ENCODE peak calls at places on chromosomes 4 and X, in ten cellular contexts. R is spleen; P is CD4-positive, CD25-positive, alpha-beta regulatory T cell; K is hepatocyte; M is body of pancreas; V is effector memory CD4-positive, alpha-beta T cell; H is ovary; O is endothelial cell of umbilical vein; W is sigmoid colon; Q is GM23248. U is an unnamed sample. For H3K4me1 and H3K27me3, the result is how much of the 10 kb centered on the place peaks cover.

GRCh38 chr4:101141855-101142254 is 205.5 kb downstream of the PPP3CA start:
- DNase-seq in R (no peak), P (no peak), K (no peak), M (no peak), V (no peak), H (no peak), O (no peak), W (no peak), Q (no peak), U (no peak)

GRCh38 chr4:153651961-153652784 is 31.9 kb upstream of the TLR2 start:
- DNase-seq in R (no peak), P (no peak), K (no peak), M (peak), V (no peak), H (no peak), O (no peak), W (no peak), Q (peak), U (no peak)

GRCh38 chrX:21926527-21927278 is 13.8 kb upstream of the SMS start:
- DNase-seq in R (no peak), P (no peak), K (peak), M (no peak), V (no peak), H (no peak), O (peak), W (no peak), Q (peak), U (peak)

GRCh38 chr4:99852199-99852718 is 35.6 kb downstream of the DAPP1 start:
- DNase-seq in R (no peak), P (no peak), K (no peak), M (no peak), V (no peak), H (no peak), O (no peak), W (no peak), Q (no peak), U (no peak)

GRCh38 chrX:30309139-30309571 is at the start of gene NR0B1:
- DNase-seq in R (peak), P (no peak), K (peak), M (peak), V (no peak), H (peak), O (no peak), W (no peak), Q (peak), U (no peak)

GRCh38 chr4:7198440-7199128 is 6.2 kb downstream of the SORCS2 start:
- DNase-seq in R (peak), P (no peak), K (no peak), M (no peak), V (no peak), H (no peak), O (no peak), W (peak), Q (no peak), U (no peak)

GRCh38 chr4:78720151-78720726 is 55.9 kb upstream of the BMP2K start:
- DNase-seq in R (peak), P (no peak), K (no peak), M (no peak), V (no peak), H (no peak), O (no peak), W (no peak), Q (no peak), U (no peak)

GRCh38 chr4:186931519-186931918 is 207.9 kb upstream of the FAT1 start:
- DNase-seq in R (no peak), P (no peak), K (no peak), M (no peak), V (no peak), H (no peak), O (no peak), W (no peak), Q (peak), U (peak)

GRCh38 chrX:11329016-11329415 is 35.8 kb downstream of the AMELX start:
- DNase-seq in R (no peak), P (no peak), K (no peak), M (no peak), V (no peak), H (no peak), O (peak), W (no peak), Q (peak), U (peak)

GRCh38 chr4:25927361-25928040 is 13.5 kb downstream of the SMIM20 start:
- DNase-seq in R (no peak), P (no peak), K (no peak), M (no peak), V (no peak), H (no peak), O (no peak), W (no peak), Q (no peak), U (no peak)

GRCh38 chr4:90769251-90769650 is 642.1 kb downstream of the CCSER1 start:
- DNase-seq in R (no peak), P (no peak), K (peak), M (no peak), V (no peak), H (no peak), O (no peak), W (no peak), Q (no peak), U (no peak)

GRCh38 chr4:23097251-23097650 is 404.5 kb downstream of the GBA3 start:
- DNase-seq in R (no peak), P (no peak), K (no peak), M (no peak), V (no peak), H (no peak), O (no peak), W (no peak), Q (peak), U (peak)

GRCh38 chr4:10032625-10033024 is 11.3 kb upstream of the SLC2A9 start:
- DNase-seq in R (no peak), P (no peak), K (no peak), M (peak), V (no peak), H (no peak), O (no peak), W (no peak), Q (peak), U (peak)

GRCh38 chr4:65344278-65344825 is 325.9 kb downstream of the EPHA5 start:
- DNase-seq in R (no peak), P (no peak), K (no peak), M (no peak), V (no peak), H (no peak), O (no peak), W (no peak), Q (no peak), U (peak)

GRCh38 chr4:62087706-62088105 is 887.6 kb downstream of the ADGRL3 start:
- DNase-seq in R (no peak), P (no peak), K (no peak), M (no peak), V (no peak), H (no peak), O (no peak), W (no peak), Q (no peak), U (no peak)

GRCh38 chr4:28702571-28702970 is 1841.9 kb downstream of the STIM2 start:
- DNase-seq in R (no peak), P (no peak), K (no peak), M (no peak), V (no peak), H (no peak), O (no peak), W (no peak), Q (peak), U (no peak)

GRCh38 chr4:10124167-10124930 is 7.8 kb upstream of the WDR1 start:
- DNase-seq in R (no peak), P (no peak), K (no peak), M (no peak), V (no peak), H (no peak), O (peak), W (no peak), Q (no peak), U (no peak)

GRCh38 chr4:165692082-165692481 is 181.0 kb upstream of the TLL1 start:
- DNase-seq in R (no peak), P (no peak), K (no peak), M (no peak), V (no peak), H (no peak), O (peak), W (no peak), Q (no peak), U (no peak)

GRCh38 chr4:153227501-153227900 is 23.3 kb downstream of the TRIM2 start:
- DNase-seq in R (no peak), P (no peak), K (no peak), M (no peak), V (no peak), H (no peak), O (no peak), W (no peak), Q (no peak), U (no peak)

GRCh38 chr4:52957220-52957686 is 95.1 kb downstream of the RASL11B start:
- DNase-seq in R (no peak), P (no peak), K (peak), M (peak), V (no peak), H (no peak), O (no peak), W (no peak), Q (peak), U (peak)

GRCh38 chr4:73859614-73860088 is 6.6 kb downstream of the PF4V1 start:
- DNase-seq in R (no peak), P (no peak), K (no peak), M (no peak), V (no peak), H (no peak), O (no peak), W (no peak), Q (peak), U (peak)

GRCh38 chr4:25874641-25875040 is 11.9 kb upstream of the SEL1L3 start:
- DNase-seq in R (no peak), P (no peak), K (no peak), M (no peak), V (no peak), H (no peak), O (no peak), W (no peak), Q (no peak), U (no peak)

GRCh38 chr4:142144813-142145212 is 508.4 kb downstream of the IL15 start:
- DNase-seq in R (no peak), P (no peak), K (no peak), M (no peak), V (no peak), H (no peak), O (no peak), W (no peak), Q (no peak), U (no peak)

GRCh38 chrX:26445288-26445687 is 229.3 kb downstream of the MAGEB5 start:
- DNase-seq in R (no peak), P (no peak), K (no peak), M (no peak), V (no peak), H (no peak), O (no peak), W (no peak), Q (no peak), U (no peak)

GRCh38 chr4:85496146-85496849 is 21.3 kb downstream of the ARHGAP24 start:
- DNase-seq in R (no peak), P (no peak), K (no peak), M (no peak), V (no peak), H (no peak), O (no peak), W (no peak), Q (peak), U (peak)

GRCh38 chr4:150934022-150934421 is 81.1 kb downstream of the LRBA start:
- DNase-seq in R (no peak), P (no peak), K (no peak), M (peak), V (no peak), H (no peak), O (no peak), W (no peak), Q (no peak), U (no peak)

GRCh38 chr4:139934786-139935330 is 219.1 kb downstream of the MAML3 start:
- DNase-seq in R (no peak), P (no peak), K (no peak), M (no peak), V (no peak), H (no peak), O (no peak), W (no peak), Q (no peak), U (no peak)

GRCh38 chr4:39855909-39856512 is 121.7 kb downstream of the PDS5A start:
- DNase-seq in R (no peak), P (no peak), K (no peak), M (no peak), V (no peak), H (no peak), O (peak), W (no peak), Q (peak), U (peak)

GRCh38 chr4:47533689-47534347 is 48.7 kb downstream of the ATP10D start:
- DNase-seq in R (no peak), P (no peak), K (no peak), M (no peak), V (no peak), H (no peak), O (peak), W (no peak), Q (no peak), U (peak)

GRCh38 chr4:10701702-10702460 is 17.3 kb upstream of the CLNK start:
- DNase-seq in R (no peak), P (no peak), K (no peak), M (no peak), V (no peak), H (no peak), O (no peak), W (no peak), Q (no peak), U (peak)

GRCh38 chr4:139736661-139737060 is 71.0 kb downstream of the MGST2 start:
- DNase-seq in R (no peak), P (no peak), K (no peak), M (no peak), V (no peak), H (no peak), O (no peak), W (no peak), Q (peak), U (no peak)

GRCh38 chr4:91527056-91527455 is 776.7 kb upstream of the GRID2 start:
- DNase-seq in R (no peak), P (no peak), K (no peak), M (no peak), V (no peak), H (no peak), O (peak), W (no peak), Q (no peak), U (no peak)

GRCh38 chrX:39852496-39852895 is 245.3 kb downstream of the BCOR start:
- DNase-seq in R (no peak), P (no peak), K (no peak), M (no peak), V (no peak), H (no peak), O (no peak), W (no peak), Q (no peak), U (no peak)

GRCh38 chrX:5958523-5958922 is 270.1 kb downstream of the NLGN4X start:
- DNase-seq in R (no peak), P (no peak), K (no peak), M (no peak), V (no peak), H (no peak), O (no peak), W (no peak), Q (no peak), U (no peak)
- H3K4me1 ChIP-seq in R (under half), P (under half), K (under half), M (under half), V (under half), H (under half), O (under half), W (under half), Q (under half), U (under half)

DNA sequence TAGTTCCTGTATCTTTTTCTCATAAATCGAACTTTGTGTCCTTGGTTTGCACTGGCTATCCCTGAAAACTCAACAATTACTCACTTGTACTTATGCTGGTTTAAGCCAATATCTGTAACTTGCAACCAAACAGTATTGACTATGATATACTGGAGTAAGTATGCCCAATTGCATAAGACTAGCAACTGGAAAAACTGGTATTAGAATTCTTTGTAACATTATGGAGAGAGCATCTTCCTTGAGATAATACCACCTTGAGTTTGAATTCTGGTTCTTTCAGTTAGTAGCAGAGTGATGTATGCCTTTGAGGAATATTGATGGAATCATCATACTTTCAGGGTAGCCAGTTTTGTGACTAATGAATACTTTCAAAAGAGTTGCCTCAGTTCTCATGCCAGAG is 28.1 kb downstream of the BMP3 start:
- DNase-seq in R (no peak), P (no peak), K (no peak), M (no peak), V (no peak), H (no peak), O (no peak), W (no peak), Q (no peak), U (no peak)
- H3K27me3 ChIP-seq in R (under half), P (under half), K (under half), M (under half), V (under half), H (under half), O (under half), W (under half), Q (under half), U (under half)

DNA sequence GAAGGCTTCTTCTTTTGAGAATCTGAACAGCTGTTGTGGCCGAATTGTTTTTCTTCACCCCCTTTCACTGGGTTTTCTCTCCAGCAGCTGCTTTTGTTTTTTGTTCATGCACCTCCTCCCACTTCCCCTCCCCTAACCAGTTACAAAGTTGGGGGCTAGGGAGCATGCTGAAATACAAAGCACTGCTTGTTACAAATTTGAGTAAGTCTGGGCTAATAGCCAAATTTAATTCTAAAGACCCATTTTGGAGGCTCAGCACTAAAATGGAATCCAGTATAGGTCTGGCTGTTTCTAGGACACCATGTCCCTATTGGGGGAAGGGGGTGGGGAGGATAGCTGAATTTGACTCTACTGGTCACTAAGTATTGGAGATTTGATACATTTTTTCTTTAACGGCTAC is 89.2 kb upstream of the GPM6B start:
- DNase-seq in R (no peak), P (no peak), K (no peak), M (no peak), V (no peak), H (no peak), O (no peak), W (no peak), Q (no peak), U (no peak)
- H3K27ac ChIP-seq in R (no peak), P (no peak), K (no peak), M (no peak), V (no peak), H (no peak), O (no peak), W (no peak), Q (no peak), U (no peak)

GRCh38 chrX:12648995-12649394 is 142.2 kb upstream of the PRPS2 start:
- DNase-seq in R (no peak), P (no peak), K (no peak), M (no peak), V (no peak), H (no peak), O (no peak), W (no peak), Q (no peak), U (no peak)
- H3K4me1 ChIP-seq in R (under half), P (under half), K (under half), M (under half), V (under half), H (under half), O (under half), W (under half), Q (under half), U (under half)

GRCh38 chr4:27048350-27049100 is 187.9 kb downstream of the STIM2 start:
- DNase-seq in R (no peak), P (peak), K (peak), M (no peak), V (no peak), H (no peak), O (peak), W (no peak), Q (peak), U (peak)

GRCh38 chr4:27043200-27043599 is 182.6 kb downstream of the STIM2 start:
- DNase-seq in R (no peak), P (no peak), K (no peak), M (no peak), V (no peak), H (no peak), O (no peak), W (no peak), Q (no peak), U (no peak)

GRCh38 chr4:27050731-27051130 is 190.1 kb downstream of the STIM2 start:
- DNase-seq in R (no peak), P (no peak), K (no peak), M (no peak), V (no peak), H (no peak), O (no peak), W (no peak), Q (no peak), U (no peak)

GRCh38 chr4:27049101-27049829 is 188.6 kb downstream of the STIM2 start:
- DNase-seq in R (no peak), P (no peak), K (no peak), M (no peak), V (no peak), H (no peak), O (no peak), W (no peak), Q (no peak), U (no peak)

DNA sequence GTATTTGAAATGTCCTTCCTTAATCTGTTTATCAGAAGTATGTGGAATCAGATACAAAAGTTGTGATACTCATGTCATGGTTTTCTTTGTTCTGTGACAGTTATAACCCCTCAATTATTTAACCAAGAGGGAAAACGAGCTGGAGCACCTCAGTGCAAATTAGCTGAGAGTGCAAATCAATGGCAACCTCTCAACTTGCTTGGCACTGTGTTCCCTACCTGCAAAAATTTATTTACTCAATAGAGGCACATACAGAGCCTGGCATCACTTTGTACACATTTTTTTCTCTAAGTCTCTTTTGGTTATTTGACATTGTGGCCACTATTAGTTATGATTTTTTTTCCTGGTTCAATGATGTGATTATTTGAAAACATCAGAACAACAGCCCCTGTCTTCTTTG is 186.2 kb downstream of the STIM2 start:
- DNase-seq in R (no peak), P (no peak), K (no peak), M (no peak), V (no peak), H (no peak), O (no peak), W (no peak), Q (no peak), U (no peak)
- H3K27me3 ChIP-seq in R (under half), P (under half), K (under half), M (under half), V (under half), H (under half), O (under half), W (under half), Q (under half), U (under half)

DNA sequence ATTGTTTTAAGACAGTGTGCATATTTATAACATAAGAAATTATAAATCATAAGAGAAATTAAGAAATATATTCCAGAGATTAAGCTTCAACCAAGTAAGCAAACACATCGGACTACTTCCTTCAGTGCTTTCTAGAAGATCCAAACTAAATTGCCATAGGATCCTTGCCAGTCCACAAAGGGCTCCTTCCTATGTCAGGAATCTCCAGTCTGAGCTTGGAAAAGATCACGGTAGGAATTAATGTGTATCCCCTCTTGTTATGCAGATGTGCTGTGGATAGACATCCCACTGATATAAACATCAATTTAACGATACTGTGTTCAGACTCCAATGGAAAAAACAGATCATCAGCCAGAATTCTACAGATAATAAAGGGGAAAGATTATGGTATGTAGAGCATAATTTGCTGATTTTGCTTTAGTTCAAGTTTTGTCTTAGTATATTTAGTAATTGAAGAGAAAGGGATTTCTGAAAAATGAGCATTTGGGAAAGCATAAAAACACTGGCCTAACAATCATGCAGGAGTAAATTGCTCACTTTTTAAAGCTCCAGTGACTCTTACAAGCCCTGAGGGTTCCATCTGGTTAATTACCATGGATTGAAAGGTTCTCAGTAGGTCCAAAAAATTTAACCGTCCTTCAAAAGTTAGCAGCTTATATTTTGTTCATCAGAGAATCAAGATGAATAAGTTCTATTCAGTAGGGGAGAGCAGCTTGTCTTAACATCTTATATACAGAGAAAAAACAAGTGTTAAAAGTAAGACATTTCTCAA is 65.9 kb downstream of the HHIP start:
- DNase-seq in R (no peak), P (no peak), K (no peak), M (no peak), V (no peak), H (no peak), O (no peak), W (no peak), Q (no peak), U (no peak)
- H3K27ac ChIP-seq in R (no peak), P (no peak), K (peak), M (peak), V (no peak), H (no peak), O (peak), W (no peak), Q (no peak), U (peak)

GRCh38 chr4:94490437-94490836 is 38.7 kb downstream of the PDLIM5 start:
- DNase-seq in R (no peak), P (no peak), K (no peak), M (no peak), V (no peak), H (no peak), O (no peak), W (no peak), Q (no peak), U (no peak)
- H3K4me1 ChIP-seq in R (under half), P (under half), K (under half), M (under half), V (under half), H (under half), O (half or more), W (under half), Q (under half), U (under half)